ENCODE peak calls at places on chromosomes 3 and 15, in eight cellular contexts. N is stimulated activated CD8-positive, alpha-beta memory T cell treated with anti-CD3 and anti-CD28 coated beads, Interleukin-15, amount 100 ng/mL, for 4 hours; H is amygdala; G is astrocyte; V is T-helper 17 cell; C is ACHN; P is CD4-positive, CD25-positive, alpha-beta regulatory T cell; F is GM12864. S is an unnamed sample.
A peak's percentile ranks its signal among the peaks of the same experiment; 100 is the strongest.

GRCh38 chr3:51408021-51408420 is 16.9 kb downstream of the RBM15B start:
- DNase-seq in N (no peak), H (no peak), G (no peak), V (no peak), C (no peak), P (no peak), F (no peak), S (no peak)

GRCh38 chr3:110650752-110651151 is 420.9 kb upstream of the NECTIN3 start:
- DNase-seq in N (no peak), H (no peak), G (peak; percentile 32), V (no peak), C (no peak), P (no peak), F (no peak), S (no peak)

GRCh38 chr3:156641261-156641975 is 33.0 kb upstream of the TIPARP start:
- DNase-seq in N (no peak), H (no peak), G (no peak), V (no peak), C (no peak), P (no peak), F (no peak), S (no peak)

GRCh38 chr3:46985588-46985987 is 6.1 kb downstream of the NBEAL2 start:
- DNase-seq in N (no peak), H (no peak), G (no peak), V (no peak), C (no peak), P (no peak), F (no peak), S (no peak)

GRCh38 chr15:100125627-100126231 is 216.0 kb downstream of the ADAMTS17 start:
- DNase-seq in N (no peak), H (peak; percentile 66), G (no peak), V (no peak), C (no peak), P (no peak), F (no peak), S (no peak)

GRCh38 chr3:58999134-58999778 is 50.6 kb downstream of the CFAP20DC start:
- DNase-seq in N (no peak), H (no peak), G (peak; percentile 20), V (no peak), C (no peak), P (no peak), F (no peak), S (no peak)

GRCh38 chr3:192408007-192408655 is 319.2 kb downstream of the FGF12 start:
- DNase-seq in N (no peak), H (no peak), G (peak; percentile 46), V (no peak), C (no peak), P (no peak), F (no peak), S (no peak)

GRCh38 chr3:158768881-158769518 is 32.9 kb upstream of the MFSD1 start:
- DNase-seq in N (no peak), H (no peak), G (peak; percentile 98), V (no peak), C (peak; percentile 35), P (no peak), F (no peak), S (no peak)

GRCh38 chr3:123884258-123884831 is at the start of gene MYLK:
- DNase-seq in N (no peak), H (no peak), G (peak; percentile 96), V (no peak), C (peak; percentile 95), P (no peak), F (no peak), S (no peak)

GRCh38 chr3:172103724-172104123 is 64.3 kb downstream of the FNDC3B start:
- DNase-seq in N (no peak), H (no peak), G (peak; percentile 96), V (no peak), C (peak; percentile 86), P (no peak), F (no peak), S (no peak)

GRCh38 chr3:159787794-159788205 is 200.8 kb upstream of the IL12A start:
- DNase-seq in N (no peak), H (no peak), G (peak; percentile 88), V (no peak), C (no peak), P (no peak), F (no peak), S (no peak)

GRCh38 chr3:84759361-84759760 is 199.4 kb upstream of the CADM2 start:
- DNase-seq in N (no peak), H (no peak), G (no peak), V (no peak), C (no peak), P (no peak), F (no peak), S (no peak)

GRCh38 chr3:128607710-128608048 is 42.9 kb downstream of the RPN1 start:
- DNase-seq in N (no peak), H (no peak), G (no peak), V (no peak), C (no peak), P (no peak), F (no peak), S (no peak)

GRCh38 chr3:151276038-151277027 is 2.0 kb downstream of the P2RY14 start:
- DNase-seq in N (no peak), H (no peak), G (no peak), V (no peak), C (no peak), P (no peak), F (no peak), S (peak; percentile 33)

GRCh38 chr3:186417791-186418190 is 55.8 kb upstream of the DGKG start:
- DNase-seq in N (no peak), H (no peak), G (peak; percentile 87), V (no peak), C (peak; percentile 23), P (no peak), F (no peak), S (no peak)